ENCODE peak calls at places on chromosomes 2 and 18, in six cellular contexts. Q, O, W, X, H and A are unnamed samples.

GRCh38 chr2:49251766-49252165 is 97.5 kb upstream of the FSHR start:
- DNase-seq in Q (peak; percentile 72), O (no peak), W (no peak), X (no peak), H (no peak), A (no peak)

GRCh38 chr2:220445429-220446105 is 818.1 kb downstream of the SLC4A3 start:
- DNase-seq in Q (peak; percentile 48), O (no peak), W (no peak), X (no peak), H (no peak), A (peak; percentile 7)

GRCh38 chr18:53755914-53756606 is 468.4 kb downstream of the MBD2 start:
- DNase-seq in Q (no peak), O (no peak), W (no peak), X (no peak), H (no peak), A (no peak)

GRCh38 chr2:171205551-171205950 is 44.9 kb upstream of the TLK1 start:
- DNase-seq in Q (no peak), O (no peak), W (no peak), X (no peak), H (no peak), A (no peak)

GRCh38 chr2:225411452-225411851 is 11.9 kb downstream of the NYAP2 start:
- DNase-seq in Q (no peak), O (no peak), W (no peak), X (no peak), H (no peak), A (peak; percentile 29)

GRCh38 chr2:179106342-179107178 is 56.6 kb upstream of the CCDC141 start:
- DNase-seq in Q (peak; percentile 99), O (no peak), W (peak; percentile 7), X (no peak), H (no peak), A (peak; percentile 99)

GRCh38 chr2:3463156-3463835 is 56.0 kb downstream of the ADI1 start:
- DNase-seq in Q (no peak), O (no peak), W (no peak), X (no peak), H (peak; percentile 9), A (no peak)

GRCh38 chr2:23526835-23527790 is 142.1 kb downstream of the KLHL29 start:
- DNase-seq in Q (no peak), O (no peak), W (no peak), X (no peak), H (no peak), A (no peak)

GRCh38 chr2:177171418-177171865 is 41.2 kb upstream of the HNRNPA3 start:
- DNase-seq in Q (no peak), O (no peak), W (no peak), X (no peak), H (no peak), A (peak; percentile 48)

GRCh38 chr2:181311841-181312240 is 145.3 kb upstream of the ITGA4 start:
- DNase-seq in Q (no peak), O (no peak), W (no peak), X (no peak), H (no peak), A (no peak)

GRCh38 chr2:96891591-96892333 is 21.9 kb upstream of the SEMA4C start:
- DNase-seq in Q (peak; percentile 31), O (no peak), W (no peak), X (no peak), H (no peak), A (no peak)

GRCh38 chr2:101012706-101013181 is 10.7 kb downstream of the RPL31 start:
- DNase-seq in Q (peak; percentile 68), O (no peak), W (peak; percentile 26), X (peak; percentile 28), H (no peak), A (peak; percentile 78)

GRCh38 chr2:83742117-83742782 is 716.8 kb downstream of the SUCLG1 start:
- DNase-seq in Q (peak; percentile 54), O (no peak), W (no peak), X (no peak), H (peak; percentile 67), A (no peak)
- TF ChIP-seq CTCF in Q (peak; percentile 2), O (no peak), W (no peak), X (no peak), H (no peak), A (no peak)

DNA sequence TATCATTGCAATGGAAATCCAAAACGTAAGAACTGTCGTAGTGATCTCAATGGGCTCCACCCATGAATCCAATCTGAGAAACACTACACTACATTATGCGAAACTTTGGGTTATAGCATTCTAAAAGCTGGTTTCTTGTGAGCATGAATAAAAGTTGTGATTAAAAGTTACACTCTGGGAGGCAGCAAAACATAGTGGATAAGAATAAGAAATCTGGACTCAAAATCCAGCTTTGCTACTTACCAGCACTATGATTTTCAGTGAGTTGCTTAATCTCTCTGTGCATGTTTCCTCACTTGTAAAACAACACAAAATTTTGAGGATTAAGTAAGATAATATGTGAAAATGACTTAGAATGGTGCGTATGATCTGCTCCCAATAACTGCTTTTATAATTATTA is 25.7 kb upstream of the THOC1 start:
- DNase-seq in Q (peak; percentile 31), O (no peak), W (no peak), X (no peak), H (no peak), A (no peak)
- TF ChIP-seq CTCF in Q (no peak), O (no peak), W (no peak), X (peak; percentile 19), H (no peak), A (no peak)

DNA sequence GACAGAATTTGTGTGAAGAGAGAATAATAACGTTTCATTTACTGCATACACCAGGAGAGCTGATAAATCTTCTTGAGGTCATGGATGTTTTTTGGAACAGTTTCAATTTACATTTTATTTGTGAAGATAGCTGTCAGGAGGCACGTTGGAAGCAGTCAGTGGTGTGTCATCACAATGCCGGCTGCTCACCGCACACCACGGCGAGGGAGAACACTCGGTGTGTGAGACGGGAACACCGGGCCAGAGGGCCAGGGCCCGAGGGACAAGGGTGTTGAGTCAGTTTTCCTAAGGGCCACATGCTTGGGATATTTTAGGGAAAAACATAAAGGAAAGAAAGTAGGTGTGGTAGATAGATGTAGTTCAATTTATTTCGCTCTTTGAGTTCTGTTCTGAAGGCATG is 1680.9 kb upstream of the DDX18 start:
- DNase-seq in Q (no peak), O (no peak), W (no peak), X (no peak), H (no peak), A (no peak)
- TF ChIP-seq CTCF in Q (no peak), O (no peak), W (no peak), X (no peak), H (no peak), A (no peak)

GRCh38 chr2:71148506-71149063 is 18.2 kb downstream of the MPHOSPH10 start:
- DNase-seq in Q (no peak), O (no peak), W (no peak), X (no peak), H (no peak), A (no peak)
- TF ChIP-seq CTCF in Q (no peak), O (no peak), W (no peak), X (no peak), H (no peak), A (no peak)

DNA sequence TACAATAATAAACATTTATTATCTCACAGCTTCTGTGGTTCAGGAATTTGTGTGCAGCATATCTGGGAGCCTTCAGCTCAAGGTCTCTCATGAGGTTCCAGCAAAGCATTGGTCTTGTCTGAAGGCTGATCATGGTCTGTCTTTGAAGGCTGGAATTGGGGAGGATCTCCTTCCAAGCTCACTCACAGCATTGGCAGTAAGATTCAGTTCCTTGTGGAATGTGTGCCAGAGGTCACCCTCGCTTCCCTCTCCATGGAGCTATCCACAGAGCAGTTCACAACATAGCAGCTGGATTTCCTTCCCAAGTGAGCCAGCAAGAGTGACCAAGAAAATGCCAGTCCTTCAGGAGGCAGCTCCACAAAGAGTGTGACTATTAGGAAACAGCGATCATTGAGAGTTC is 202.2 kb upstream of the ST6GAL2 start:
- DNase-seq in Q (no peak), O (no peak), W (no peak), X (no peak), H (no peak), A (peak; percentile 7)
- TF ChIP-seq CTCF in Q (no peak), O (no peak), W (no peak), X (no peak), H (no peak), A (no peak)

GRCh38 chr18:36903215-36903928 is 74.4 kb downstream of the KIAA1328 start:
- DNase-seq in Q (peak; percentile 25), O (no peak), W (no peak), X (no peak), H (no peak), A (no peak)

GRCh38 chr18:36897253-36897652 is 68.3 kb downstream of the KIAA1328 start:
- DNase-seq in Q (no peak), O (no peak), W (no peak), X (no peak), H (no peak), A (no peak)

GRCh38 chr18:36895606-36896005 is 66.7 kb downstream of the KIAA1328 start:
- DNase-seq in Q (no peak), O (no peak), W (no peak), X (peak; percentile 53), H (no peak), A (no peak)

GRCh38 chr18:36901277-36901701 is 72.4 kb downstream of the KIAA1328 start:
- DNase-seq in Q (peak; percentile 32), O (no peak), W (no peak), X (peak; percentile 37), H (no peak), A (peak; percentile 27)

GRCh38 chr18:36899289-36899688 is 70.4 kb downstream of the KIAA1328 start:
- DNase-seq in Q (peak; percentile 63), O (no peak), W (no peak), X (peak; percentile 46), H (no peak), A (peak; percentile 48)
- TF ChIP-seq CTCF in Q (peak; percentile 32), O (no peak), W (no peak), X (peak; percentile 68), H (no peak), A (peak; percentile 50)

GRCh38 chr2:39593439-39594393 is 72.0 kb upstream of the TMEM178A start:
- DNase-seq in Q (peak; percentile 91), O (peak; percentile 15), W (peak; percentile 61), X (peak; percentile 37), H (no peak), A (peak; percentile 79)
- TF ChIP-seq CTCF in Q (peak; percentile 86), O (peak; percentile 54), W (peak; percentile 72), X (peak; percentile 57), H (peak; percentile 39), A (peak; percentile 85)

GRCh38 chr2:166184789-166185188 is 57.0 kb upstream of the SCN1A start:
- DNase-seq in Q (no peak), O (no peak), W (no peak), X (no peak), H (no peak), A (peak; percentile 90)

GRCh38 chr2:166181813-166182154 is 54.0 kb upstream of the SCN1A start:
- DNase-seq in Q (no peak), O (no peak), W (no peak), X (no peak), H (no peak), A (no peak)

GRCh38 chr2:166179201-166179600 is 51.4 kb upstream of the SCN1A start:
- DNase-seq in Q (peak; percentile 59), O (no peak), W (no peak), X (no peak), H (no peak), A (peak; percentile 62)

GRCh38 chr2:166180951-166181812 is 53.4 kb upstream of the SCN1A start:
- DNase-seq in Q (peak; percentile 66), O (no peak), W (peak; percentile 48), X (peak; percentile 40), H (peak; percentile 37), A (peak; percentile 93)
- TF ChIP-seq CTCF in Q (peak; percentile 66), O (no peak), W (peak; percentile 55), X (peak; percentile 69), H (peak; percentile 26), A (peak; percentile 88)

GRCh38 chr18:46464926-46465655 is 191.9 kb downstream of the LOXHD1 start:
- DNase-seq in Q (no peak), O (no peak), W (no peak), X (no peak), H (no peak), A (no peak)
- TF ChIP-seq CTCF in Q (no peak), O (peak; percentile 30), W (peak; percentile 17), X (peak; percentile 13), H (no peak), A (peak; percentile 35)